ENCODE peak calls at places on chromosome 7, in seven cellular contexts. O is heart right ventricle; N is A549; H is T-helper 2 cell; T is activated CD8-positive, alpha-beta memory T cell treated with anti-CD3 and anti-CD28 coated beads for 48 hours; Q is renal cortical epithelial cell; E is Ammon's horn. R is an unnamed sample.

GRCh38 chr7:1087952-1088920 is at the start of gene GPER1:
- DNase-seq in O (peak), N (no peak), H (no peak), T (no peak), Q (no peak), E (peak), R (peak)

GRCh38 chr7:3771906-3772305 is 470.9 kb downstream of the SDK1 start:
- DNase-seq in O (no peak), N (no peak), H (no peak), T (no peak), Q (no peak), E (no peak), R (no peak)

GRCh38 chr7:156089222-156089621 is 277.0 kb upstream of the SHH start:
- DNase-seq in O (no peak), N (no peak), H (no peak), T (no peak), Q (no peak), E (no peak), R (no peak)

GRCh38 chr7:17640730-17641377 is 299.4 kb downstream of the SNX13 start:
- DNase-seq in O (no peak), N (peak), H (peak), T (no peak), Q (peak), E (no peak), R (peak)

GRCh38 chr7:128408709-128409434 is 910 bp downstream of the IMPDH1 start:
- DNase-seq in O (no peak), N (no peak), H (no peak), T (no peak), Q (no peak), E (no peak), R (peak)

GRCh38 chr7:47034180-47034579 is 547.7 kb downstream of the TNS3 start:
- DNase-seq in O (no peak), N (no peak), H (no peak), T (no peak), Q (no peak), E (no peak), R (no peak)

GRCh38 chr7:156603629-156604028 is 36.9 kb upstream of the RNF32 start:
- DNase-seq in O (no peak), N (no peak), H (no peak), T (no peak), Q (no peak), E (no peak), R (no peak)

GRCh38 chr7:100806276-100806675 is 21.0 kb downstream of the EPHB4 start:
- DNase-seq in O (no peak), N (no peak), H (no peak), T (no peak), Q (no peak), E (no peak), R (no peak)

GRCh38 chr7:99737726-99738125 is 2.7 kb upstream of the CYP3A7 start:
- DNase-seq in O (no peak), N (no peak), H (peak), T (no peak), Q (no peak), E (no peak), R (no peak)

GRCh38 chr7:27095897-27096755 is at the start of gene HOXA1:
- DNase-seq in O (no peak), N (peak), H (peak), T (peak), Q (peak), E (peak), R (no peak)

GRCh38 chr7:132290021-132290420 is 286.2 kb downstream of the PLXNA4 start:
- DNase-seq in O (no peak), N (no peak), H (no peak), T (no peak), Q (no peak), E (no peak), R (peak)

GRCh38 chr7:30743371-30744074 is 8.4 kb upstream of the INMT start:
- DNase-seq in O (peak), N (no peak), H (no peak), T (no peak), Q (peak), E (no peak), R (peak)

R was measured in SK-N-SH.